ENCODE peak calls at places on chromosomes 12 and 14, in six cellular contexts. Q, H, V, R, C and W are unnamed samples.

GRCh38 chr12:105835505-105835904 is 303.2 kb downstream of the NUAK1 start:
- DNase-seq in Q (no peak), H (no peak), V (no peak), R (no peak), C (no peak), W (no peak)

GRCh38 chr12:61213646-61214045 is 1046.6 kb upstream of the USP15 start:
- DNase-seq in Q (no peak), H (no peak), V (no peak), R (no peak), C (no peak), W (no peak)

GRCh38 chr12:64566882-64567517 is 43.3 kb upstream of the RASSF3 start:
- DNase-seq in Q (no peak), H (no peak), V (no peak), R (no peak), C (no peak), W (no peak)

GRCh38 chr12:25051583-25052190 is 102.8 kb upstream of the BCAT1 start:
- DNase-seq in Q (no peak), H (no peak), V (peak; percentile 27), R (no peak), C (no peak), W (no peak)

GRCh38 chr12:34208331-34209258 is 186.3 kb downstream of the ALG10 start:
- DNase-seq in Q (no peak), H (no peak), V (no peak), R (no peak), C (no peak), W (no peak)

GRCh38 chr12:121673013-121673441 is 3.6 kb upstream of the MORN3 start:
- DNase-seq in Q (no peak), H (no peak), V (no peak), R (no peak), C (no peak), W (no peak)

GRCh38 chr14:59131926-59132763 is 56.3 kb upstream of the DAAM1 start:
- DNase-seq in Q (no peak), H (no peak), V (no peak), R (no peak), C (no peak), W (no peak)

GRCh38 chr14:22448035-22448904 is 140.8 kb downstream of the DAD1 start:
- DNase-seq in Q (no peak), H (no peak), V (no peak), R (no peak), C (no peak), W (no peak)

GRCh38 chr12:53567961-53568360 is 58.2 kb downstream of the ATF7 start:
- DNase-seq in Q (no peak), H (no peak), V (no peak), R (no peak), C (no peak), W (no peak)

GRCh38 chr14:74661726-74662450 is 49.9 kb upstream of the LTBP2 start:
- DNase-seq in Q (no peak), H (no peak), V (no peak), R (no peak), C (no peak), W (no peak)

GRCh38 chr14:95085321-95085720 is 72.0 kb downstream of the DICER1 start:
- DNase-seq in Q (no peak), H (no peak), V (no peak), R (no peak), C (no peak), W (no peak)

GRCh38 chr14:92108345-92109254 is 2.2 kb upstream of the ATXN3 start:
- DNase-seq in Q (peak; percentile 48), H (no peak), V (no peak), R (no peak), C (no peak), W (no peak)

DNA sequence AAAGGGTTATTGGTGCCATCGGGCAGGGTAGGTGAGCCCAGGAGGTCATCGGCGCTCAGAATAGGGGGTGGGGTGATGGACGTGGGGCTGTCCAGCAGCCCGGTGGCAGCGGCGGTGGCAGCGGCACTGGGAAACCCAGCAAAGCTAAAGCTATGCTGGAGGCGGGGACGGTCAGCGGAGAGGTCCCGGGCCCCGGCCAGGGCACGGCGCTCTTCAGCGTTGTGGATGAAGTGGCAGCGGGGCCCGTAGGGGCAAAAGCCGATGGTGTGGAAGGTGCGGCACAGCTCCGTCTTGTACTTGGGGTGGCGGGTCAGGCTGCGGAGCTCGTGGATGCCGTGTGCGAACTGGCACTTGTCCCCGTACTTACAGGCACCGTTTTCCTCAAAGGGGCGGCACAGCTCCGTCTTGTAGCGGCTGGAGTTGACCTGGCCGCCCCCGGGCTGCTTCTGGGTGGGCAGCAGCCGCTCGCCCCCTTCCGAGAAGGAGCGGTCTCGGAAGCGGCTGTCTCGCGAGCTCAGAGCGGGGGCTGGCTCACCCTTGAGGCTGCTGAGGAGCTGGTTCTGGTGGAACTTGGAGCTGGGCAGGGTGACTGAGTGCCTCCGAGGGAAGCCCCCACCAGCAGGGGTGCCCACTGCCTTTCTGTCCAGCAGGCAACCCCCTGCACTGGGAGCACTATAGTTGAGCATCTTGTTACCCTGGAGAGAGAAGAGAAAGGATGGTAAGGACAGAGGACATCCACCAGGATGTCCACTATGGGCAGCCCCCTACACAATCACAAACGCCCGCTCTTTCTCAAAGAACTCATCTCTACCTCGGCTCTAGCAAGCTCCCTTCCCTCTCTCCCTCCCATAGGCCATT is 2.8 kb downstream of the ZFP36L1 start:
- DNase-seq in Q (no peak), H (no peak), V (no peak), R (no peak), C (peak; percentile 40), W (no peak)
- TF ChIP-seq CTCF in Q (no peak), H (no peak), V (no peak), R (no peak), C (no peak), W (no peak)

DNA sequence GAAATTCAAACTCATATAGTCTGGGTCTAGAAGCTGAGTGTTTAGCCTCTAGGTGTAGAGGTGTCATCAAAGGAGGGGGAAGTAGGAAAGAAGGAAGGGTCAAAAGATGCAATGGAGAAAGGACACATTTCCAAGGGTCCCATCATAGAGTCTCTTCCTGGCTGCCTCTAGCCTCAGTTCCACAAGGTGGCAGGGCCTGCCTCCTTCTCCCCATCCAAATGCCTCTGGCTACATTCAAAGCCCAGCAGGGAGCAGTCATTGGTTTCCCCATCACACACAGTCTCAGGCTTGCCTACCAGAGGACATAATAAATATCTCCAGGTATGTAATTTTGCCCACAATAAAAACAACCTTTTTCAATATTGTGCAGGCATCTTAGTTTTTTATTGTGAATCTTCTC is 2.1 kb upstream of the CCT2 start:
- DNase-seq in Q (peak; percentile 44), H (no peak), V (no peak), R (peak; percentile 33), C (no peak), W (no peak)
- TF ChIP-seq CTCF in Q (no peak), H (no peak), V (no peak), R (peak; percentile 23), C (no peak), W (no peak)

DNA sequence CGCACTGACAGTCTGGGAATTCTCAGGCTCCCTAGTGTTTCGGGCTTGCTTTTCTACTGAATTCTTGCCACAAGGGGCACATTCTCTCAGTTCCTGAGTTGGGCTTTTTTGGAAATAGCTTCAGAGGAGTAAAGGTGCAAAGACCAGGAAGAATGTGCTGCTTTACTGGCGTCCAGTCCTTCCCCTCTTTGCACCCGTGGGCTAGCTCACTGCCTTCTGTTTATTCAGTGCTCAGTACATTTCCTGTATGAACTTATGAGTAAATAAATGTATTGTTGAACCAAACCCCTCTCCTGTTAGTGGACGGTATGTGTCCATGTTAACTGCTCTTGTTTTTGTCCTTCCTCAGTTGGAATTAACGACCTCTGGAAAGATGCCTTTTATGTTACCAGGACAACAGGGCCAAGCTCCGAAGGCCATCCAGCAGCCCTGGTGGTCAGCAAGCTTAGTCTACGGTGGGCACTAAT is 24.0 kb downstream of the GSG1 start:
- DNase-seq in Q (no peak), H (no peak), V (no peak), R (no peak), C (no peak), W (no peak)
- TF ChIP-seq CTCF in Q (no peak), H (no peak), V (no peak), R (peak; percentile 21), C (no peak), W (no peak)

GRCh38 chr12:123531091-123531490 is 2.4 kb downstream of the RILPL1 start:
- DNase-seq in Q (no peak), H (no peak), V (no peak), R (no peak), C (peak; percentile 40), W (no peak)

GRCh38 chr12:123532808-123533649 is 490 bp downstream of the RILPL1 start:
- DNase-seq in Q (peak; percentile 71), H (peak; percentile 25), V (no peak), R (no peak), C (peak; percentile 50), W (no peak)

GRCh38 chr12:123532021-123532420 is 1.5 kb downstream of the RILPL1 start:
- DNase-seq in Q (no peak), H (peak; percentile 36), V (no peak), R (peak; percentile 22), C (peak; percentile 50), W (no peak)

GRCh38 chr12:123530683-123531082 is 2.8 kb downstream of the RILPL1 start:
- DNase-seq in Q (no peak), H (no peak), V (no peak), R (no peak), C (no peak), W (no peak)

DNA sequence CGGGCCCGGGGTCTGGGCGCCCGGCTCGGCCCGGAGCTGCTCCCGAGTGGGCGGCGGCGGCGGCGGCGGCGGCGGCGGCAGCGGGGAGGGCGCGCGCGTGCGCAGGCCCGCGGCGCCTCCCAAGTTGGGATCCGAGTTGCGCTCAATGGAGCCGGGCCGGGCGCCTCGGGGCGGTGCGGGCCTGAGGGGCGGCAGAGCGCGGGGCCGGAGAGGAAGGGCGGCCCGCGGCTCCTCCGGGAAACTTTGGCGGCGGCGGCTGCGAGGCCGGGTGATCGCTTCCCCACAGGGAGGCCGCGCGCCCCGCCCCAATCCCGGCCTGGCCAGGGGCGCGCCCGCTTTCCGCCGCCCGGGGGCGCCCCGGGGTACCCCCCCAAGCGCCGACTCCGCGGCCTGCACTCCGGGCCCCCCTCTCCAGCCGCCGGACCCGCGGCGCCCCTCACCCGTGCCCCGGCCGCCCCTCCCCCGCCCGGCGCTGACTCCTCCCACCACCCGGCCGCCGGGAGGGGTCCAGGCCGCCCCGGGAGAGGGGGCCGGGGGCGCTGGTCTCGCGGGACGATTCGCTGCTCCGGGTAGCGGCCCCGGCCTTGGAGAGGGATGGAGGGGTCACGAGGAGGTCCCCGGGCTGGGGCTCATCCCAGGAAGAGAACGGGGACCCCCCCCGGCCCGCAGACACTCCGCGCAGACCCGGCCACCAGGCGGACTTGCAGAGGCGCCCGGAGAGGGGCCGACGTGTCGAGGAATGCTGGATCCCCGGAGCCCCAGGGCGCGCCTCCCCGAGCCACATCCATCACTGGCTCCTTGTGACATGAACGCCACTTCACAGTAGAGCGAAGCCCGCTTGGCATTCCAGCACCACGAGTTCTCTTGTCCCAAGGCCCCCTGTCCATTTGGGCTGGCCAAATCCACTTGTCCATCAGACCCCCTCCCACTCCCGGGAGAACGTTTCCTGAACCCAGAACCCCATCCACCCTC is at the start of gene RILPL1:
- DNase-seq in Q (peak; percentile 61), H (peak; percentile 20), V (no peak), R (no peak), C (peak; percentile 64), W (no peak)
- TF ChIP-seq CTCF in Q (peak; percentile 36), H (no peak), V (peak; percentile 28), R (peak; percentile 43), C (peak; percentile 62), W (no peak)